ENCODE peak calls at places on chromosome 12, in nine cellular contexts. One of them, this sample, is unnamed.

GRCh38 chr12:111937429-111937828 is 75.5 kb downstream of the TMEM116 start:
- DNase-seq in foreskin fibroblast: no peak
- DNase-seq in stimulated activated CD8-positive, alpha-beta memory T cell treated with anti-CD3 and anti-CD28 coated beads, Interleukin-4, amount 100 ng/mL, for 48 hours: no peak
- DNase-seq in NCI-H1436: no peak
- DNase-seq in MM.1S: no peak
- DNase-seq in GM12865: no peak
- DNase-seq in central memory CD8-positive, alpha-beta T cell: no peak
- DNase-seq in fibroblast of lung: no peak
- DNase-seq in astrocyte of the hippocampus: peak
- DNase-seq in this sample: no peak

GRCh38 chr12:60977966-60978365 is 1282.2 kb upstream of the USP15 start:
- DNase-seq in foreskin fibroblast: peak
- DNase-seq in stimulated activated CD8-positive, alpha-beta memory T cell treated with anti-CD3 and anti-CD28 coated beads, Interleukin-4, amount 100 ng/mL, for 48 hours: no peak
- DNase-seq in NCI-H1436: no peak
- DNase-seq in MM.1S: no peak
- DNase-seq in GM12865: no peak
- DNase-seq in central memory CD8-positive, alpha-beta T cell: no peak
- DNase-seq in fibroblast of lung: no peak
- DNase-seq in astrocyte of the hippocampus: no peak
- DNase-seq in this sample: no peak

GRCh38 chr12:46489951-46490388 is 117.4 kb upstream of the SLC38A2 start:
- DNase-seq in foreskin fibroblast: peak
- DNase-seq in stimulated activated CD8-positive, alpha-beta memory T cell treated with anti-CD3 and anti-CD28 coated beads, Interleukin-4, amount 100 ng/mL, for 48 hours: no peak
- DNase-seq in NCI-H1436: no peak
- DNase-seq in MM.1S: no peak
- DNase-seq in GM12865: no peak
- DNase-seq in central memory CD8-positive, alpha-beta T cell: no peak
- DNase-seq in fibroblast of lung: peak
- DNase-seq in astrocyte of the hippocampus: no peak
- DNase-seq in this sample: no peak

GRCh38 chr12:29792132-29792531 is 8.4 kb upstream of the TMTC1 start:
- DNase-seq in foreskin fibroblast: no peak
- DNase-seq in stimulated activated CD8-positive, alpha-beta memory T cell treated with anti-CD3 and anti-CD28 coated beads, Interleukin-4, amount 100 ng/mL, for 48 hours: no peak
- DNase-seq in NCI-H1436: no peak
- DNase-seq in MM.1S: no peak
- DNase-seq in GM12865: no peak
- DNase-seq in central memory CD8-positive, alpha-beta T cell: no peak
- DNase-seq in fibroblast of lung: no peak
- DNase-seq in astrocyte of the hippocampus: no peak
- DNase-seq in this sample: no peak

GRCh38 chr12:3017281-3017680 is 58.1 kb downstream of the TEAD4 start:
- DNase-seq in foreskin fibroblast: no peak
- DNase-seq in stimulated activated CD8-positive, alpha-beta memory T cell treated with anti-CD3 and anti-CD28 coated beads, Interleukin-4, amount 100 ng/mL, for 48 hours: no peak
- DNase-seq in NCI-H1436: no peak
- DNase-seq in MM.1S: no peak
- DNase-seq in GM12865: no peak
- DNase-seq in central memory CD8-positive, alpha-beta T cell: no peak
- DNase-seq in fibroblast of lung: no peak
- DNase-seq in astrocyte of the hippocampus: no peak
- DNase-seq in this sample: no peak

GRCh38 chr12:66139328-66139727 is 8.8 kb upstream of the LLPH start:
- DNase-seq in foreskin fibroblast: no peak
- DNase-seq in stimulated activated CD8-positive, alpha-beta memory T cell treated with anti-CD3 and anti-CD28 coated beads, Interleukin-4, amount 100 ng/mL, for 48 hours: no peak
- DNase-seq in NCI-H1436: no peak
- DNase-seq in MM.1S: no peak
- DNase-seq in GM12865: no peak
- DNase-seq in central memory CD8-positive, alpha-beta T cell: no peak
- DNase-seq in fibroblast of lung: no peak
- DNase-seq in astrocyte of the hippocampus: no peak
- DNase-seq in this sample: no peak

GRCh38 chr12:80679346-80680131 is 27.9 kb upstream of the MYF6 start:
- DNase-seq in foreskin fibroblast: no peak
- DNase-seq in stimulated activated CD8-positive, alpha-beta memory T cell treated with anti-CD3 and anti-CD28 coated beads, Interleukin-4, amount 100 ng/mL, for 48 hours: no peak
- DNase-seq in NCI-H1436: no peak
- DNase-seq in MM.1S: no peak
- DNase-seq in GM12865: no peak
- DNase-seq in central memory CD8-positive, alpha-beta T cell: no peak
- DNase-seq in fibroblast of lung: no peak
- DNase-seq in astrocyte of the hippocampus: no peak
- DNase-seq in this sample: no peak

GRCh38 chr12:54221402-54221984 is 32.7 kb upstream of the SMUG1 start:
- DNase-seq in foreskin fibroblast: no peak
- DNase-seq in stimulated activated CD8-positive, alpha-beta memory T cell treated with anti-CD3 and anti-CD28 coated beads, Interleukin-4, amount 100 ng/mL, for 48 hours: no peak
- DNase-seq in NCI-H1436: no peak
- DNase-seq in MM.1S: no peak
- DNase-seq in GM12865: no peak
- DNase-seq in central memory CD8-positive, alpha-beta T cell: no peak
- DNase-seq in fibroblast of lung: no peak
- DNase-seq in astrocyte of the hippocampus: no peak
- DNase-seq in this sample: no peak

GRCh38 chr12:89211456-89211855 is 140.8 kb downstream of the DUSP6 start:
- DNase-seq in foreskin fibroblast: peak
- DNase-seq in stimulated activated CD8-positive, alpha-beta memory T cell treated with anti-CD3 and anti-CD28 coated beads, Interleukin-4, amount 100 ng/mL, for 48 hours: no peak
- DNase-seq in NCI-H1436: no peak
- DNase-seq in MM.1S: no peak
- DNase-seq in GM12865: no peak
- DNase-seq in central memory CD8-positive, alpha-beta T cell: no peak
- DNase-seq in fibroblast of lung: no peak
- DNase-seq in astrocyte of the hippocampus: no peak
- DNase-seq in this sample: no peak

GRCh38 chr12:77932216-77932615 is 101.5 kb downstream of the NAV3 start:
- DNase-seq in foreskin fibroblast: no peak
- DNase-seq in stimulated activated CD8-positive, alpha-beta memory T cell treated with anti-CD3 and anti-CD28 coated beads, Interleukin-4, amount 100 ng/mL, for 48 hours: no peak
- DNase-seq in NCI-H1436: no peak
- DNase-seq in MM.1S: no peak
- DNase-seq in GM12865: no peak
- DNase-seq in central memory CD8-positive, alpha-beta T cell: no peak
- DNase-seq in fibroblast of lung: no peak
- DNase-seq in astrocyte of the hippocampus: no peak
- DNase-seq in this sample: no peak